ENCODE peak calls at places on chromosomes 13 and 19, in five cellular contexts. One of them, this sample, is unnamed.

GRCh38 chr13:74586839-74587238 is 452.6 kb upstream of the KLF12 start:
- DNase-seq in PC-9: no peak
- DNase-seq in tibial artery: no peak
- DNase-seq in lower leg skin: no peak
- DNase-seq in endodermal cell: no peak
- DNase-seq in this sample: no peak

GRCh38 chr13:24141333-24141910 is 19.1 kb upstream of the SPATA13 start:
- DNase-seq in tibial artery: no peak
- DNase-seq in lower leg skin: no peak
- DNase-seq in PC-9: no peak
- DNase-seq in endodermal cell: peak
- DNase-seq in this sample: no peak

GRCh38 chr13:51154029-51154555 is 43.0 kb upstream of the C13orf42 start:
- DNase-seq in tibial artery: no peak
- DNase-seq in PC-9: no peak
- DNase-seq in lower leg skin: no peak
- DNase-seq in endodermal cell: peak
- DNase-seq in this sample: no peak

GRCh38 chr13:107209811-107210210 is 641.9 kb upstream of the ARGLU1 start:
- DNase-seq in tibial artery: no peak
- DNase-seq in endodermal cell: no peak
- DNase-seq in PC-9: no peak
- DNase-seq in lower leg skin: no peak
- DNase-seq in this sample: no peak

GRCh38 chr13:36323951-36324566 is 22.1 kb downstream of the SPART start:
- DNase-seq in PC-9: no peak
- DNase-seq in tibial artery: no peak
- DNase-seq in endodermal cell: peak
- DNase-seq in lower leg skin: no peak
- DNase-seq in this sample: no peak

GRCh38 chr19:18045307-18046013 is 37.5 kb downstream of the ARRDC2 start:
- DNase-seq in lower leg skin: no peak
- DNase-seq in tibial artery: no peak
- DNase-seq in PC-9: no peak
- DNase-seq in endodermal cell: no peak
- DNase-seq in this sample: no peak

GRCh38 chr19:5957132-5957531 is 20.8 kb downstream of the RANBP3 start:
- DNase-seq in PC-9: no peak
- DNase-seq in endodermal cell: no peak
- DNase-seq in lower leg skin: no peak
- DNase-seq in tibial artery: no peak
- DNase-seq in this sample: no peak

GRCh38 chr19:32307591-32307990 is 37.8 kb upstream of the ZNF507 start:
- DNase-seq in lower leg skin: no peak
- DNase-seq in tibial artery: no peak
- DNase-seq in PC-9: no peak
- DNase-seq in endodermal cell: no peak
- DNase-seq in this sample: no peak

GRCh38 chr19:39934584-39935233 is at the start of gene FCGBP:
- DNase-seq in lower leg skin: no peak
- DNase-seq in PC-9: no peak
- DNase-seq in tibial artery: peak
- DNase-seq in endodermal cell: no peak
- DNase-seq in this sample: no peak

GRCh38 chr19:41533691-41534090 is 42.3 kb upstream of the CEACAM21 start:
- DNase-seq in endodermal cell: no peak
- DNase-seq in PC-9: no peak
- DNase-seq in tibial artery: no peak
- DNase-seq in lower leg skin: no peak
- DNase-seq in this sample: no peak

GRCh38 chr19:1924320-1924961 is 16.5 kb upstream of the CSNK1G2 start:
- DNase-seq in endodermal cell: no peak
- DNase-seq in lower leg skin: no peak
- DNase-seq in tibial artery: no peak
- DNase-seq in PC-9: no peak
- DNase-seq in this sample: no peak

GRCh38 chr13:92823059-92823458 is 403.5 kb upstream of the GPC6 start:
- DNase-seq in tibial artery: no peak
- DNase-seq in lower leg skin: no peak
- DNase-seq in PC-9: no peak
- DNase-seq in endodermal cell: no peak
- DNase-seq in this sample: no peak

GRCh38 chr19:46841458-46842083 is 9.1 kb downstream of the AP2S1 start:
- DNase-seq in tibial artery: peak
- DNase-seq in lower leg skin: no peak
- DNase-seq in PC-9: peak
- DNase-seq in endodermal cell: peak
- DNase-seq in this sample: no peak

GRCh38 chr13:23902975-23903905 is 5.9 kb upstream of the C1QTNF9B start:
- DNase-seq in endodermal cell: peak
- DNase-seq in lower leg skin: no peak
- DNase-seq in PC-9: no peak
- DNase-seq in tibial artery: no peak
- DNase-seq in this sample: no peak

GRCh38 chr13:97879646-97880297 is 73.7 kb upstream of the IPO5 start:
- DNase-seq in tibial artery: no peak
- DNase-seq in lower leg skin: no peak
- DNase-seq in PC-9: peak
- DNase-seq in endodermal cell: no peak
- DNase-seq in this sample: no peak

GRCh38 chr13:107301724-107302374 is 733.9 kb upstream of the ARGLU1 start:
- DNase-seq in lower leg skin: no peak
- DNase-seq in PC-9: no peak
- DNase-seq in tibial artery: no peak
- DNase-seq in endodermal cell: no peak
- DNase-seq in this sample: no peak

GRCh38 chr13:21150013-21150412 is 26.3 kb downstream of the SKA3 start:
- DNase-seq in endodermal cell: no peak
- DNase-seq in tibial artery: no peak
- DNase-seq in PC-9: no peak
- DNase-seq in lower leg skin: no peak
- DNase-seq in this sample: no peak